ENCODE peak calls at places on chromosomes 16 and 17, in five cellular contexts. S is GM23338, H is stomach, N is breast epithelium, B is Panc1. F is an unnamed sample.

GRCh38 chr17:67212716-67213417 is 32.1 kb downstream of the HELZ start:
- DNase-seq in S (no peak), H (no peak), N (no peak), B (no peak), F (no peak)

GRCh38 chr16:49630783-49631182 is 225.1 kb downstream of the ZNF423 start:
- DNase-seq in S (no peak), H (no peak), N (no peak), B (no peak), F (no peak)

GRCh38 chr16:20084624-20085226 is 11.0 kb upstream of the GPR139 start:
- DNase-seq in S (no peak), H (no peak), N (no peak), B (no peak), F (no peak)

GRCh38 chr16:68548947-68549346 is 9.9 kb downstream of the ZFP90 start:
- DNase-seq in S (no peak), H (no peak), N (no peak), B (no peak), F (no peak)

GRCh38 chr16:74743045-74743667 is 31.5 kb downstream of the FA2H start:
- DNase-seq in S (no peak), H (no peak), N (no peak), B (no peak), F (no peak)

GRCh38 chr17:77618731-77619130 is 339.8 kb upstream of the TNRC6C start:
- DNase-seq in S (no peak), H (no peak), N (no peak), B (no peak), F (no peak)

GRCh38 chr17:78973196-78973595 is 6.5 kb downstream of the LGALS3BP start:
- DNase-seq in S (peak), H (no peak), N (no peak), B (no peak), F (no peak)

GRCh38 chr17:17235212-17236174 is 1.5 kb downstream of the FLCN start:
- DNase-seq in S (no peak), H (no peak), N (no peak), B (no peak), F (peak)

GRCh38 chr17:61470530-61471136 is 18.4 kb downstream of the TBX4 start:
- DNase-seq in S (peak), H (no peak), N (no peak), B (no peak), F (no peak)

GRCh38 chr16:63361032-63361624 is 1324.9 kb upstream of the CDH8 start:
- DNase-seq in S (peak), H (no peak), N (no peak), B (peak), F (no peak)

GRCh38 chr16:519425-519824 is 8.1 kb upstream of the CAPN15 start:
- DNase-seq in S (no peak), H (no peak), N (no peak), B (no peak), F (peak)

GRCh38 chr16:3431779-3432219 is 11.5 kb downstream of the ZNF597 start:
- DNase-seq in S (no peak), H (peak), N (no peak), B (no peak), F (no peak)

GRCh38 chr17:40854175-40854814 is 12.7 kb downstream of the KRT12 start:
- DNase-seq in S (no peak), H (no peak), N (no peak), B (peak), F (no peak)

GRCh38 chr16:912684-913613 is 57.8 kb downstream of the LMF1 start:
- DNase-seq in S (no peak), H (peak), N (no peak), B (no peak), F (no peak)

GRCh38 chr17:28133562-28133970 is 91.1 kb downstream of the NLK start:
- DNase-seq in S (no peak), H (no peak), N (no peak), B (no peak), F (no peak)

GRCh38 chr17:67050476-67051154 is 6.3 kb downstream of the CACNG1 start:
- DNase-seq in S (no peak), H (no peak), N (no peak), B (no peak), F (no peak)

GRCh38 chr16:30710971-30711370 is 12.0 kb downstream of the SRCAP start:
- DNase-seq in S (no peak), H (no peak), N (no peak), B (no peak), F (no peak)

GRCh38 chr17:35160354-35161201 is 13.0 kb downstream of the UNC45B start:
- DNase-seq in S (no peak), H (no peak), N (no peak), B (no peak), F (no peak)

GRCh38 chr17:58337600-58338453 is 9.2 kb upstream of the TSPOAP1 start:
- DNase-seq in S (peak), H (peak), N (peak), B (no peak), F (peak)

GRCh38 chr17:50547736-50548083 is 736 bp downstream of the SPATA20 start:
- DNase-seq in S (no peak), H (peak), N (no peak), B (no peak), F (no peak)

GRCh38 chr16:24491721-24492120 is 47.6 kb upstream of the RBBP6 start:
- DNase-seq in S (no peak), H (no peak), N (no peak), B (no peak), F (no peak)

GRCh38 chr17:7190276-7190917 is 11.2 kb upstream of the ASGR1 start:
- DNase-seq in S (no peak), H (no peak), N (no peak), B (no peak), F (no peak)

GRCh38 chr17:54836723-54837462 is 63.8 kb upstream of the TOM1L1 start:
- DNase-seq in S (no peak), H (no peak), N (no peak), B (no peak), F (peak)

GRCh38 chr17:67035131-67036083 is 8.9 kb upstream of the CACNG1 start:
- DNase-seq in S (no peak), H (no peak), N (no peak), B (no peak), F (no peak)

DNA sequence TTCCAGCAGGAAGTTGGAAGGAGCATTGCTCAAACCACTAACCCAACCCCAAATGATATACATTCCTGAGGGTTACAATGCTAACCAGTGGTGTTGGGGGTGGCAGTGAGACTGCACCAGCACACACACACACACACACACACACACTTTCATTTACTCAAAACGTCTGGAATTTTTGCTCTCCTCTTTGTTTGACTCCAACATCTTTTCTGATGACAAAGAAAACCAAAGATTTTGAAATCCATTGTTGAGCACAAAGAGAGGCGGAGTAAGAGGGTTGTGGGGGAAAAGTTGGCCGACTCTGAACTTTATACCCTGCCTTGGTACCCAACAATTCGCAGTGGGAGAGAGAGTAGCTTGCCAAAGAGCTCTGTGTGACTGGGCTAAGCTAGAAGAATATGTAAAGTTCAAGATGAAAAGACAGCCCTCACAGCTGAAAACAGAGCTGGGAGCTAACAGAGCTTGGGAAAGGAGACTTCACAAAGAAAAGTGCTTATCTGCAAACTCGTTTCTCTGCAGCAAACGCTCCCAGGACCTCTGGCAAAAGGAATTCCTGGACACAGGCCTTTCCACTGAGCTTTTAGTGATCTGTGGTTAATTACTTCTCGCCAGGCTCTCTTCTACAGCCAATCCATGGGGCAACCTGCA is 426.1 kb upstream of the CDH11 start:
- DNase-seq in S (peak), H (no peak), N (no peak), B (no peak), F (no peak)
- H3K4me3 ChIP-seq in S (no peak), H (no peak), N (no peak), B (no peak), F (no peak)

GRCh38 chr16:88781140-88782077 is 3.6 kb downstream of the PIEZO1 start:
- DNase-seq in S (no peak), H (no peak), N (no peak), B (no peak), F (peak)

GRCh38 chr16:88783391-88784073 is 1.5 kb downstream of the PIEZO1 start:
- DNase-seq in S (no peak), H (peak), N (no peak), B (no peak), F (no peak)

GRCh38 chr16:88784074-88784855 is 755 bp downstream of the PIEZO1 start:
- DNase-seq in S (peak), H (peak), N (peak), B (no peak), F (peak)

GRCh38 chr16:88784856-88785105 is 239 bp downstream of the PIEZO1 start:
- DNase-seq in S (peak), H (no peak), N (no peak), B (no peak), F (no peak)

DNA sequence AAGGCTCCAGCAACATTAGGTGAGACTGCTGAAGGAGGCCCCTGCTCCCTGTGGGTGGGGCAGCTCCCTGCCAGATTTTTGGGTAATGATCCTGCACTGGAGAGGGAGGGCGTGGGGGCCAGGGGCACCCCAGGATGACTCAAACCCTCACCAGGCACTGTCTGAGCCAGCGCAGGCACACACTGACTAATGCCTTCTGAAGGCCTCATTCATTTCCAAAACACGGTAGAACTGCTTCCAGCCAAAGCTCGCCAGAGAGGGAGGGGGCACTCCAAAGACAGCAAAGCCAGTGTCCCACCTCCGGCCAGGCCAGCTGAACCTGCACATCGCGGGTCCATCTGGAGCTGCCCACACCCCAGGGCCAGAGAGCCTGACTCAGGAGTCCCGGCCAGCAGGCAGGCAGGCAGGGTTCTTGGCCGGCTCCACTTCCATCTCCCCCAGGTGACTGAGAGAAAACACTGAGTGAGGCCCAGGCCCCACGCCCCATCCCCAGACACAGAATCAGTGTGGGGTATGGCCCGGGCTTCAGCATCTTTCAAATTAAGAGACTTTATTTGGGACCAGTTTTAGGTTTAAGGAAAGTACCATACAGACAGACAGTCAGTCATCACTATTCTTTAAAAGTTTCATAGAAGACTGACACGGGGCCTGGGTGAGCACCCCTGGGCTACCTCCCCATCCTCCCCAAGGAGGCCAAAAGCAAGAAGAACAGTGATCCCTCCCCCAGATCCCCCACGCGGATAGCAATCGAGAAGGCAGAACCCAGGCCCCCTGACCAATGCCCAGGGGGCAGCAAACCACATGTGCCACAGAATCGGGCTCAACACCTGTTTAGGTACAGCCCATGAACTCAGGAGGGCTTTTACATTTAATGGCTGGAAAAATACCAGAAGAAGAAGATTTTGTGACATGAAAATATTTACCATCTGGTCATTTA is 2.3 kb downstream of the PIEZO1 start:
- DNase-seq in S (no peak), H (no peak), N (no peak), B (no peak), F (no peak)
- TF ChIP-seq POLR2AphosphoS5 in S (no peak), H (no peak), N (no peak), B (no peak), F (no peak)

GRCh38 chr17:36665417-36665816 is 64.0 kb downstream of the MRM1 start:
- DNase-seq in S (no peak), H (no peak), N (no peak), B (no peak), F (no peak)
- H3K4me3 ChIP-seq in S (no peak), H (no peak), N (no peak), B (no peak), F (no peak)

DNA sequence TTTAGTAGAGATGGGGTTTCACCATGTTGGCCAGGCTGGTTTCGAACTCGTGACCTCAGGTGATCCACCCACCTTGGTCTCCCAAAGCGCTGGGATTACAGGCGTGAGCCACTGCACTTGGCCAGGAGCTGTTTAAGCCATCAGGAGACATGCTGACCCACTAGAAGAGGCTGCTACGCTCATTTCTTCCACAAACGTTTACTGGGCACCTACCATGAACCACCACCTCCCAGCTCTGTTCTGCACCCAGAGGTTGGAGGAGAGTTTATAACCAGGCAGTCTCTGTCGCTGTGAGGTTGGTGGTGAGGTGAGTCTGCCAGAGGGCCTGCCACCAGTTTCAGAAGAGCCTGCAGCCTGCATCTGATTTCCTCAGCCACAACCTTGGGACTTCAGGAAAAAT is 51.8 kb downstream of the SF3B3 start:
- DNase-seq in S (peak), H (no peak), N (no peak), B (no peak), F (no peak)
- TF ChIP-seq POLR2AphosphoS5 in S (no peak), H (no peak), N (no peak), B (no peak), F (no peak)

GRCh38 chr17:31309525-31309924 is 4.3 kb downstream of the EVI2B start:
- DNase-seq in S (no peak), H (no peak), N (no peak), B (no peak), F (no peak)

GRCh38 chr17:31310260-31310659 is 3.6 kb downstream of the EVI2B start:
- DNase-seq in S (no peak), H (no peak), N (no peak), B (no peak), F (no peak)

GRCh38 chr17:31308372-31308905 is 5.4 kb downstream of the EVI2B start:
- DNase-seq in S (no peak), H (no peak), N (no peak), B (no peak), F (no peak)

GRCh38 chr17:31307640-31308039 is 6.2 kb downstream of the EVI2B start:
- DNase-seq in S (no peak), H (no peak), N (no peak), B (no peak), F (no peak)

GRCh38 chr17:31308935-31309334 is 4.9 kb downstream of the EVI2B start:
- DNase-seq in S (no peak), H (no peak), N (no peak), B (no peak), F (no peak)
- H3K4me3 ChIP-seq in S (no peak), H (no peak), N (no peak), B (no peak), F (peak)

GRCh38 chr17:8192070-8192815 is 2.3 kb upstream of the BORCS6 start:
- DNase-seq in S (peak), H (peak), N (peak), B (peak), F (no peak)
- TF ChIP-seq POLR2AphosphoS5 in S (peak), H (peak), N (peak), B (peak), F (peak)

DNA sequence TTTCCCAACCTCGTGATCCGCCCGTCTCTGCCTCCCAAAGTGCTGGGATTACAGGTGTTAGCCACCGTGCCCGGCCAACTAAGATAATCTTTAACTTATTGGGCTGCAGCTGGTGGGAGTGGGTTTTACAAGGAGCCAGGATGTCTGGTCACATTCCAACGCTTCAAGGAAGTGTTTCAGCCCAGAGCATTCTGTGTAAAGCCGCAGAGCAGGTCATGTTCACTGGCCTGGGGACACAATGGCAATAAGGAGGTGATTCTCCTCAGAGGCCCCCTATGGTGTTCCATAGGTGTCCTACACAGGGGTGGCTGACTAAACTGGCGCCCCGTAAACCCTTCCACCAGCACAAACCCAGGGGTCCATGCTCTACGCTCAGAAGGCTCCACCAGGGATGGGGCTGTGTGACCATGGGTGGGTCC is 1.2 kb downstream of the QPRT start:
- DNase-seq in S (peak), H (no peak), N (no peak), B (no peak), F (no peak)
- H3K4me3 ChIP-seq in S (peak), H (no peak), N (peak), B (no peak), F (peak)

GRCh38 chr16:27450836-27451341 is 48.9 kb downstream of the IL21R start:
- DNase-seq in S (no peak), H (no peak), N (no peak), B (no peak), F (no peak)

GRCh38 chr16:27453476-27453825 is 51.5 kb downstream of the IL21R start:
- DNase-seq in S (no peak), H (no peak), N (no peak), B (no peak), F (no peak)

GRCh38 chr16:27455700-27456099 is 53.7 kb downstream of the IL21R start:
- DNase-seq in S (no peak), H (no peak), N (no peak), B (no peak), F (no peak)

GRCh38 chr16:27449434-27450188 is 47.6 kb downstream of the IL21R start:
- DNase-seq in S (no peak), H (peak), N (no peak), B (no peak), F (peak)

GRCh38 chr16:27452569-27453475 is 50.8 kb downstream of the IL21R start:
- DNase-seq in S (no peak), H (no peak), N (no peak), B (no peak), F (no peak)
- TF ChIP-seq POLR2AphosphoS5 in S (no peak), H (no peak), N (no peak), B (no peak), F (no peak)

GRCh38 chr16:75942901-75943300 is 216.6 kb upstream of the CPHXL start:
- DNase-seq in S (no peak), H (no peak), N (no peak), B (no peak), F (no peak)
- H3K4me3 ChIP-seq in S (no peak), H (no peak), N (no peak), B (no peak), F (no peak)

GRCh38 chr16:85839681-85840240 is 40.3 kb downstream of the COX4I1 start:
- DNase-seq in S (no peak), H (no peak), N (no peak), B (no peak), F (no peak)

GRCh38 chr16:85840801-85841200 is 41.3 kb downstream of the COX4I1 start:
- DNase-seq in S (no peak), H (no peak), N (no peak), B (no peak), F (no peak)

GRCh38 chr16:85838381-85838780 is 38.9 kb downstream of the COX4I1 start:
- DNase-seq in S (no peak), H (no peak), N (no peak), B (no peak), F (peak)

GRCh38 chr16:85840395-85840794 is 40.9 kb downstream of the COX4I1 start:
- DNase-seq in S (no peak), H (no peak), N (no peak), B (no peak), F (no peak)

DNA sequence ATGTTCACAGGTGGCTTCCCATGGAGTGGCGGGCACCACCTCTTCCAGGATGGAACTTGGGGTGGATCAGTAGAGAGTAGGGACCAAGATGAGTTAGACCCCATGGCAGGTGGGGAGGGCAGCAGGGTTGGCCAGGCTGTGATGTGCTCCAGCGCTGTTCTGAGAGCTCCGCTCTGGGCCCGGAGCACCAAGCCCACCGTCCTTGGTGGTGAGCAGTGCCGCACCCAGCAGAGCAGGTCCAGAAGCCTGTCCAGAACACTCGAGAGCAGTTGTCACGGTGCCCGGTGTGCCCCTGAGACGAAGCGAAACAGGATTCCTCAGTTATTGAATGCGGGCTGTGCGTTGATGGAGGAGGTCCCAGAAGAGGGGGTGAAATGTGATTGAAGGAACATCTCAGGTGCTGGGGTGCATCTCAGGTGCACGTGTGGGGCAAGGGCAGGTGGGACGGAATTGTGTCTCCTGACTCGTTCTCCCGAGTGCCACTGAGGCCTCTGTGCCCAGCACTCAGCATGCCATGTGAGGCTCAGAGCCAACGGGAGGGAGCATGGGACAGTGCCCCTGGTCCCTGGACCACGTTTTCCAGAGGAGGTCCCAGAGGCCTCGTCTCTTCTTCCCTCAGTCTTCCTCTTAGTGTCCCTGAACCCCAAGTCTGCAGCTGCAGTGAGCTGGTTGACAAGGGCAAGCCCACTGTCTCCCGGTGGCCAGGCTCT is 39.5 kb downstream of the COX4I1 start:
- DNase-seq in S (no peak), H (no peak), N (no peak), B (no peak), F (no peak)
- TF ChIP-seq POLR2AphosphoS5 in S (no peak), H (no peak), N (no peak), B (no peak), F (no peak)